ENCODE peak calls at places on chromosomes 3 and 15, in four cellular contexts. A, S, D and W are unnamed samples.

GRCh38 chr3:13558651-13559050 is 9.7 kb downstream of the FBLN2 start:
- DNase-seq in A (no peak), S (no peak), D (no peak), W (no peak)

GRCh38 chr15:99427668-99428361 is 138.0 kb upstream of the MEF2A start:
- DNase-seq in A (no peak), S (no peak), D (no peak), W (no peak)

GRCh38 chr3:15535757-15536156 is 14.3 kb upstream of the COLQ start:
- DNase-seq in A (no peak), S (no peak), D (no peak), W (peak; percentile 45)

GRCh38 chr3:123783811-123784210 is 100.3 kb downstream of the MYLK start:
- DNase-seq in A (no peak), S (no peak), D (no peak), W (no peak)

GRCh38 chr3:126540342-126540849 is 16.4 kb downstream of the CHST13 start:
- DNase-seq in A (no peak), S (peak; percentile 87), D (no peak), W (no peak)

GRCh38 chr3:81760215-81760614 is 1.2 kb downstream of the GBE1 start:
- DNase-seq in A (no peak), S (no peak), D (no peak), W (no peak)

GRCh38 chr3:149010504-149010951 is 19.2 kb downstream of the GYG1 start:
- DNase-seq in A (no peak), S (peak; percentile 71), D (no peak), W (no peak)

GRCh38 chr3:172014145-172014544 is 25.2 kb upstream of the FNDC3B start:
- DNase-seq in A (no peak), S (no peak), D (no peak), W (no peak)

GRCh38 chr15:89335289-89336041 is 841 bp upstream of the POLG start:
- DNase-seq in A (no peak), S (no peak), D (no peak), W (no peak)

GRCh38 chr3:185976977-185977678 is 39.3 kb upstream of the TRA2B start:
- DNase-seq in A (peak; percentile 42), S (peak; percentile 80), D (peak; percentile 81), W (peak; percentile 79)

GRCh38 chr3:95154775-95155174 is 1091.9 kb downstream of the NSUN3 start:
- DNase-seq in A (no peak), S (no peak), D (no peak), W (no peak)

GRCh38 chr15:62850791-62851291 is 191.7 kb upstream of the TPM1 start:
- DNase-seq in A (no peak), S (peak; percentile 65), D (no peak), W (no peak)

GRCh38 chr3:71228156-71228885 is 355.2 kb downstream of the FOXP1 start:
- DNase-seq in A (no peak), S (no peak), D (no peak), W (no peak)

GRCh38 chr3:55556622-55557531 is 69.8 kb upstream of the WNT5A start:
- DNase-seq in A (no peak), S (no peak), D (no peak), W (no peak)

GRCh38 chr3:20564966-20565365 is 379.0 kb upstream of the SGO1 start:
- DNase-seq in A (no peak), S (no peak), D (no peak), W (no peak)

GRCh38 chr3:62529230-62529629 is 155.9 kb upstream of the FEZF2 start:
- DNase-seq in A (no peak), S (peak; percentile 33), D (no peak), W (no peak)

GRCh38 chr3:99006686-99007085 is 105.2 kb upstream of the DCBLD2 start:
- DNase-seq in A (no peak), S (no peak), D (no peak), W (no peak)

GRCh38 chr15:75966073-75966472 is 46.2 kb downstream of the NRG4 start:
- DNase-seq in A (no peak), S (peak; percentile 45), D (no peak), W (no peak)

GRCh38 chr3:37558580-37558979 is 303.1 kb upstream of the CTDSPL start:
- DNase-seq in A (no peak), S (no peak), D (no peak), W (no peak)

GRCh38 chr3:179898024-179898423 is 138.7 kb downstream of the PEX5L start:
- DNase-seq in A (no peak), S (peak; percentile 34), D (peak; percentile 43), W (peak; percentile 19)

GRCh38 chr3:124118397-124118796 is 126.5 kb upstream of the ROPN1 start:
- DNase-seq in A (no peak), S (no peak), D (no peak), W (no peak)

GRCh38 chr3:99479768-99480167 is 158.6 kb upstream of the COL8A1 start:
- DNase-seq in A (no peak), S (no peak), D (no peak), W (no peak)

GRCh38 chr3:52085883-52086282 is 29.5 kb upstream of the DUSP7 start:
- DNase-seq in A (no peak), S (no peak), D (no peak), W (no peak)

GRCh38 chr3:77323616-77324015 is 283.7 kb downstream of the ROBO2 start:
- DNase-seq in A (no peak), S (no peak), D (no peak), W (no peak)

GRCh38 chr3:77321646-77322045 is 281.7 kb downstream of the ROBO2 start:
- DNase-seq in A (no peak), S (no peak), D (no peak), W (no peak)

GRCh38 chr3:77324115-77324514 is 284.2 kb downstream of the ROBO2 start:
- DNase-seq in A (no peak), S (no peak), D (no peak), W (no peak)

GRCh38 chr3:77320514-77320913 is 280.6 kb downstream of the ROBO2 start:
- DNase-seq in A (no peak), S (peak; percentile 42), D (no peak), W (no peak)

GRCh38 chr3:77319711-77320110 is 279.8 kb downstream of the ROBO2 start:
- DNase-seq in A (no peak), S (no peak), D (no peak), W (no peak)
- TF ChIP-seq CTCF in A (peak; percentile 7), S (peak; percentile 15), D (no peak), W (no peak)

GRCh38 chr15:44129911-44130310 is 65.2 kb downstream of the FRMD5 start:
- DNase-seq in A (no peak), S (no peak), D (no peak), W (no peak)

GRCh38 chr15:44132057-44132456 is 63.0 kb downstream of the FRMD5 start:
- DNase-seq in A (no peak), S (no peak), D (no peak), W (no peak)

GRCh38 chr15:44125879-44126278 is 69.2 kb downstream of the FRMD5 start:
- DNase-seq in A (no peak), S (no peak), D (no peak), W (no peak)

GRCh38 chr15:44128443-44128842 is 66.6 kb downstream of the FRMD5 start:
- DNase-seq in A (no peak), S (no peak), D (no peak), W (no peak)

DNA sequence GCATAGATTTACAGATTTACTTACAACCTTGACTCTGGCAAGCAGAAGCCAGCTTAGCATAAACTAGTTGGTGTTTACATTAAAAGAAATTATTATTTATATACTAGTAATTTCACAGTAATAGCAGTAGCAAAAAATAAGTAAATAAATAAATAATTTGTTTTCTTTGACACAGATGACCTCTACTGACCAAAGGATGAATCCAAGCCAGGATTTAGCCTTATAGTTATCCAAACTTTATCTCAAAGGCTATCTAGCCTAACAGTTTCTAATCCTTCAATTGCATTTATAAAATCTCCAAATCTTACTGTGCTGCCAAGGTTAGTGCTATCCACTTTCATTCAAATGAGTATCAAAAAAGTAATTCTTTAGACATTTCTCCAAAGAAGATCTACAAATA is 64.3 kb downstream of the FRMD5 start:
- DNase-seq in A (no peak), S (no peak), D (no peak), W (no peak)
- TF ChIP-seq CTCF in A (no peak), S (peak; percentile 12), D (no peak), W (no peak)

GRCh38 chr3:109369510-109369909 is 32.2 kb upstream of the DPPA4 start:
- DNase-seq in A (no peak), S (peak; percentile 5), D (no peak), W (no peak)
- TF ChIP-seq CTCF in A (no peak), S (no peak), D (no peak), W (no peak)

DNA sequence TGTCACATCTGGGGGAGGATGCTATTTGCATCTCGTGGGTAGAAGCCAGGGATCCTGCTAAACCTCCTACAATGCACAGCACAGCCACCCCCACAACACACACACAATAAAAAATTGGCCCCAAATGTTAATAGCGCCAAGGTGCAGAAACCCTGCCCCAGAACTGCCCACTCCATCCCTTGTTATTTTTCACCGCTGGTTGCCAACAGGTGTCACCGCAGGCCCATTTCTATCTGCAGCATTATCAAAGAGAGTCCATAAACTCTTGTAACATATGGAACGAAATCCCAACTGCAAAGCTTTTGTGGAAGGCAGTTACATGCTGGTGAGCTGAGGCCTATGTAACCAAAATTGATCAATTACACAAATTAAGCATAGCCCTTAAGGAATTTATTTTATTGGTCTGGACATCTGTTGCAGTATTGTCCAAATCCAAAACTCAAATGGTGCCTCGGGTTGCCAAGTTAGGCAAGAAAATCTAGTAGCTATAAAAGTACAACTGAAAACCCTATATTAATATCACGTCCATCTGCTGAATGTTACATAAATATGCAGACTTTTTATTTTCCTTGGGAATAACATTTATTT is 66.2 kb downstream of the SAMMSON start:
- DNase-seq in A (no peak), S (no peak), D (no peak), W (no peak)
- TF ChIP-seq CTCF in A (peak; percentile 11), S (no peak), D (peak; percentile 23), W (peak; percentile 13)